ENCODE peak calls at places on chromosomes 13 and 19, in seven cellular contexts. One of them, this sample, is unnamed.

GRCh38 chr13:67150608-67151007 is 79.5 kb downstream of the PCDH9 start:
- DNase-seq in H9: no peak
- DNase-seq in nephron progenitor cell: no peak
- DNase-seq in cardiac fibroblast: no peak
- DNase-seq in left ventricle myocardium inferior: no peak
- DNase-seq in neural progenitor cell: no peak
- DNase-seq in thyroid gland: no peak
- DNase-seq in this sample: no peak

GRCh38 chr13:42836930-42837329 is 55.5 kb downstream of the FAM216B start:
- DNase-seq in cardiac fibroblast: peak; percentile 84
- DNase-seq in left ventricle myocardium inferior: no peak
- DNase-seq in H9: no peak
- DNase-seq in neural progenitor cell: peak; percentile 25
- DNase-seq in thyroid gland: peak; percentile 5
- DNase-seq in nephron progenitor cell: no peak
- DNase-seq in this sample: peak; percentile 12

GRCh38 chr19:3184847-3185481 is 766 bp upstream of the NCLN start:
- DNase-seq in H9: no peak
- DNase-seq in left ventricle myocardium inferior: peak; percentile 70
- DNase-seq in nephron progenitor cell: peak; percentile 65
- DNase-seq in cardiac fibroblast: no peak
- DNase-seq in thyroid gland: peak; percentile 72
- DNase-seq in neural progenitor cell: peak; percentile 79
- DNase-seq in this sample: no peak

GRCh38 chr19:28435551-28436261 is 777.2 kb downstream of the UQCRFS1 start:
- DNase-seq in cardiac fibroblast: no peak
- DNase-seq in neural progenitor cell: no peak
- DNase-seq in nephron progenitor cell: no peak
- DNase-seq in thyroid gland: no peak
- DNase-seq in H9: no peak
- DNase-seq in left ventricle myocardium inferior: no peak
- DNase-seq in this sample: no peak

GRCh38 chr19:4633140-4633967 is 6.0 kb upstream of the TNFAIP8L1 start:
- DNase-seq in thyroid gland: peak; percentile 29
- DNase-seq in left ventricle myocardium inferior: peak; percentile 58
- DNase-seq in H9: peak; percentile 88
- DNase-seq in nephron progenitor cell: peak; percentile 70
- DNase-seq in neural progenitor cell: peak; percentile 70
- DNase-seq in cardiac fibroblast: peak; percentile 90
- DNase-seq in this sample: peak; percentile 79

GRCh38 chr13:40145139-40145538 is 489.7 kb downstream of the COG6 start:
- DNase-seq in nephron progenitor cell: no peak
- DNase-seq in cardiac fibroblast: no peak
- DNase-seq in H9: no peak
- DNase-seq in left ventricle myocardium inferior: no peak
- DNase-seq in neural progenitor cell: no peak
- DNase-seq in thyroid gland: no peak
- DNase-seq in this sample: no peak

GRCh38 chr19:52566121-52566520 is 4.0 kb upstream of the ZNF701 start:
- DNase-seq in left ventricle myocardium inferior: no peak
- DNase-seq in cardiac fibroblast: no peak
- DNase-seq in thyroid gland: no peak
- DNase-seq in H9: no peak
- DNase-seq in neural progenitor cell: no peak
- DNase-seq in nephron progenitor cell: no peak
- DNase-seq in this sample: no peak

GRCh38 chr19:48495391-48495790 is 16.2 kb downstream of the LMTK3 start:
- DNase-seq in H9: no peak
- DNase-seq in neural progenitor cell: no peak
- DNase-seq in nephron progenitor cell: no peak
- DNase-seq in left ventricle myocardium inferior: no peak
- DNase-seq in cardiac fibroblast: peak; percentile 22
- DNase-seq in thyroid gland: no peak
- DNase-seq in this sample: no peak

GRCh38 chr13:23760000-23760399 is 129.2 kb downstream of the MIPEP start:
- DNase-seq in nephron progenitor cell: no peak
- DNase-seq in H9: no peak
- DNase-seq in cardiac fibroblast: no peak
- DNase-seq in thyroid gland: no peak
- DNase-seq in left ventricle myocardium inferior: peak; percentile 35
- DNase-seq in neural progenitor cell: no peak
- DNase-seq in this sample: no peak

GRCh38 chr19:30865481-30865880 is 483.8 kb downstream of the TSHZ3 start:
- DNase-seq in thyroid gland: no peak
- DNase-seq in cardiac fibroblast: no peak
- DNase-seq in neural progenitor cell: no peak
- DNase-seq in nephron progenitor cell: no peak
- DNase-seq in left ventricle myocardium inferior: no peak
- DNase-seq in H9: no peak
- DNase-seq in this sample: no peak

GRCh38 chr19:38252935-38253691 is 3.1 kb downstream of the PPP1R14A start:
- DNase-seq in thyroid gland: no peak
- DNase-seq in H9: no peak
- DNase-seq in neural progenitor cell: peak; percentile 43
- DNase-seq in left ventricle myocardium inferior: peak; percentile 53
- DNase-seq in nephron progenitor cell: peak; percentile 30
- DNase-seq in cardiac fibroblast: no peak
- DNase-seq in this sample: no peak

GRCh38 chr19:11364296-11364904 is 9.2 kb downstream of the PLPPR2 start:
- DNase-seq in thyroid gland: no peak
- DNase-seq in neural progenitor cell: no peak
- DNase-seq in H9: no peak
- DNase-seq in nephron progenitor cell: no peak
- DNase-seq in cardiac fibroblast: no peak
- DNase-seq in left ventricle myocardium inferior: no peak
- DNase-seq in this sample: no peak
- TF ChIP-seq CTCF in thyroid gland: no peak
- TF ChIP-seq CTCF in neural progenitor cell: no peak
- TF ChIP-seq CTCF in H9: no peak
- TF ChIP-seq CTCF in nephron progenitor cell: no peak
- TF ChIP-seq CTCF in cardiac fibroblast: no peak
- TF ChIP-seq CTCF in left ventricle myocardium inferior: no peak
- TF ChIP-seq CTCF in this sample: no peak

DNA sequence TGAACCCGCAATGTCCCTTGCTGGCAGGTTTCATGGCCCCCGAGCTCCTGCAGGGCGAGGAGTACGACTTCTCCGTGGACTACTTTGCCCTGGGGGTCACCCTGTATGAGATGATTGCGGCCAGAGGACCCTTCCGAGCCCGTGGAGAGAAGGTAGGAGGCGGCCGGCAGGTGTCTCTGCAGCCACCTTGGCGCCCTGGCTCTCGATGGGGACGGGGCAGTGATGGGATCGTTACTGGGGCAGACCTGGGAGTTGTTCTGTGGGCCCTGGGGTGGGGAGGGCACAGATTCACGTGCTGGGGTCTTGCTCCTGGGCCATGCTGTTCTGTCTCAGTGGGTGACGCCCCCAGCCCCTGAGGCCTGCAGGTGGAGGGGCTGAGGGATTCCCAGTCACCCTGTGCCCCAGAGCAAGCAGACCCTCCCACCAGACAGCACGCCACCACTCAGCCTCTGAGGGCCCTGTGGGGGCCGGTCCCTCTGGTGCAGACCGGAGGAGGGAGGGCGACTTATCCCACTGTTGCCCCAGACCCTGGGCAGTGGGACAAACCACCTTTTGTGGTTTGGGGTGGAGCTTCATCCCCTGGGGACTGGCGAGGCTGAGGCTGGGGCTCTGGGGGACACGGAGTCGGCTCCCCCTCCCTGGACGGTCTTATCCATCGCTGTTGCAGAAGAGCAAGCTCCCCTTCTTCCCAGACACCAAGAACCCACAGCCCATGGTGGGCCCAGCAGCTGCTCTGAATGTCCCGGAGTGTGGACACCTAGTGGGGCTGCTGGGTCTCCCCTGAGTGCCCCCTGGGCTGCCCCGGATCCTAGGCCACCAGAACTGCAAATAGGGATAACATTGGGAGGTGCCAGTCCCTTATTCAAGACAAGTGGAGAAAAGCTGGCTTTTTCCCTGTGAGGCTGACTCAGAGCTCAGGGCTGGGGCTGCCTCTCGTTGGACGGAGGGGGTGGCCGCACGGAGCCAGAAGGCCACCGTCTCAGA is 27.5 kb upstream of the TMEM255B start:
- DNase-seq in nephron progenitor cell: no peak
- DNase-seq in cardiac fibroblast: no peak
- DNase-seq in H9: no peak
- DNase-seq in thyroid gland: no peak
- DNase-seq in neural progenitor cell: no peak
- DNase-seq in left ventricle myocardium inferior: no peak
- DNase-seq in this sample: no peak
- TF ChIP-seq CTCF in nephron progenitor cell: no peak
- TF ChIP-seq CTCF in cardiac fibroblast: no peak
- TF ChIP-seq CTCF in H9: peak; percentile 29
- TF ChIP-seq CTCF in thyroid gland: no peak
- TF ChIP-seq CTCF in neural progenitor cell: no peak
- TF ChIP-seq CTCF in left ventricle myocardium inferior: no peak
- TF ChIP-seq CTCF in this sample: no peak

GRCh38 chr13:87093399-87093798 is 577.8 kb upstream of the SLITRK5 start:
- DNase-seq in thyroid gland: no peak
- DNase-seq in nephron progenitor cell: no peak
- DNase-seq in neural progenitor cell: no peak
- DNase-seq in left ventricle myocardium inferior: no peak
- DNase-seq in H9: no peak
- DNase-seq in cardiac fibroblast: no peak
- DNase-seq in this sample: no peak
- TF ChIP-seq CTCF in thyroid gland: no peak
- TF ChIP-seq CTCF in nephron progenitor cell: no peak
- TF ChIP-seq CTCF in neural progenitor cell: no peak
- TF ChIP-seq CTCF in left ventricle myocardium inferior: no peak
- TF ChIP-seq CTCF in H9: no peak
- TF ChIP-seq CTCF in cardiac fibroblast: no peak
- TF ChIP-seq CTCF in this sample: no peak

GRCh38 chr19:54297759-54298305 is 15.1 kb downstream of the LILRA5 start:
- DNase-seq in thyroid gland: no peak
- DNase-seq in H9: no peak
- DNase-seq in neural progenitor cell: peak; percentile 9
- DNase-seq in nephron progenitor cell: no peak
- DNase-seq in left ventricle myocardium inferior: no peak
- DNase-seq in cardiac fibroblast: no peak
- DNase-seq in this sample: peak; percentile 5
- TF ChIP-seq CTCF in thyroid gland: no peak
- TF ChIP-seq CTCF in H9: peak; percentile 46
- TF ChIP-seq CTCF in neural progenitor cell: no peak
- TF ChIP-seq CTCF in nephron progenitor cell: no peak
- TF ChIP-seq CTCF in left ventricle myocardium inferior: no peak
- TF ChIP-seq CTCF in cardiac fibroblast: no peak
- TF ChIP-seq CTCF in this sample: no peak

GRCh38 chr19:18996796-18997394 is 36.4 kb downstream of the SUGP2 start:
- DNase-seq in H9: no peak
- DNase-seq in nephron progenitor cell: no peak
- DNase-seq in neural progenitor cell: no peak
- DNase-seq in cardiac fibroblast: no peak
- DNase-seq in thyroid gland: no peak
- DNase-seq in left ventricle myocardium inferior: no peak
- DNase-seq in this sample: no peak

GRCh38 chr19:18996351-18996750 is 37.0 kb downstream of the SUGP2 start:
- DNase-seq in H9: no peak
- DNase-seq in cardiac fibroblast: no peak
- DNase-seq in nephron progenitor cell: no peak
- DNase-seq in left ventricle myocardium inferior: no peak
- DNase-seq in thyroid gland: no peak
- DNase-seq in neural progenitor cell: no peak
- DNase-seq in this sample: no peak

GRCh38 chr19:18998276-18998675 is 35.0 kb downstream of the SUGP2 start:
- DNase-seq in nephron progenitor cell: no peak
- DNase-seq in neural progenitor cell: no peak
- DNase-seq in left ventricle myocardium inferior: no peak
- DNase-seq in H9: no peak
- DNase-seq in thyroid gland: no peak
- DNase-seq in cardiac fibroblast: no peak
- DNase-seq in this sample: no peak

GRCh38 chr19:18999016-18999758 is 34.1 kb downstream of the SUGP2 start:
- DNase-seq in neural progenitor cell: no peak
- DNase-seq in nephron progenitor cell: no peak
- DNase-seq in left ventricle myocardium inferior: no peak
- DNase-seq in thyroid gland: no peak
- DNase-seq in H9: no peak
- DNase-seq in cardiac fibroblast: peak; percentile 27
- DNase-seq in this sample: peak; percentile 31

GRCh38 chr19:18999896-19000620 is 33.3 kb downstream of the SUGP2 start:
- DNase-seq in nephron progenitor cell: no peak
- DNase-seq in thyroid gland: no peak
- DNase-seq in H9: no peak
- DNase-seq in cardiac fibroblast: peak; percentile 24
- DNase-seq in neural progenitor cell: peak; percentile 33
- DNase-seq in left ventricle myocardium inferior: no peak
- DNase-seq in this sample: peak; percentile 18
- TF ChIP-seq CTCF in nephron progenitor cell: peak; percentile 13
- TF ChIP-seq CTCF in thyroid gland: no peak
- TF ChIP-seq CTCF in H9: peak; percentile 49
- TF ChIP-seq CTCF in cardiac fibroblast: peak; percentile 40
- TF ChIP-seq CTCF in neural progenitor cell: peak; percentile 42
- TF ChIP-seq CTCF in left ventricle myocardium inferior: no peak
- TF ChIP-seq CTCF in this sample: no peak

This sample was measured in MCF 10A.